ENCODE peak calls at places on chromosomes 3 and 15, in five cellular contexts. Q is Peyer's patch, T is neural crest cell, L is GM20000, S is fibroblast of the aortic adventitia. G is an unnamed sample.

GRCh38 chr3:52331091-52331490 is 15.0 kb downstream of the DNAH1 start:
- DNase-seq in Q (no peak), T (no peak), L (no peak), S (no peak), G (peak)

GRCh38 chr15:93019091-93019490 is 69.9 kb downstream of the RGMA start:
- DNase-seq in Q (no peak), T (no peak), L (no peak), S (no peak), G (no peak)

GRCh38 chr3:120160050-120160449 is 65.8 kb upstream of the GSK3B start:
- DNase-seq in Q (no peak), T (no peak), L (no peak), S (peak), G (no peak)

GRCh38 chr3:114933407-114933806 is 213.7 kb downstream of the ZBTB20 start:
- DNase-seq in Q (no peak), T (no peak), L (no peak), S (no peak), G (no peak)

GRCh38 chr3:64815195-64815627 is 127.4 kb upstream of the ADAMTS9 start:
- DNase-seq in Q (no peak), T (no peak), L (no peak), S (peak), G (no peak)

GRCh38 chr15:89397653-89398023 is 63.0 kb upstream of the POLG start:
- DNase-seq in Q (no peak), T (no peak), L (no peak), S (no peak), G (no peak)

GRCh38 chr3:25664066-25664809 is 469 bp downstream of the TOP2B start:
- DNase-seq in Q (peak), T (peak), L (peak), S (peak), G (peak)

GRCh38 chr3:38579551-38580449 is 69.7 kb downstream of the SCN5A start:
- DNase-seq in Q (peak), T (no peak), L (peak), S (peak), G (no peak)

GRCh38 chr15:99110581-99111320 is 5.9 kb downstream of the SYNM start:
- DNase-seq in Q (no peak), T (no peak), L (no peak), S (peak), G (peak)
- TF ChIP-seq CTCF in Q (no peak), T (no peak), L (no peak), S (no peak), G (peak)

GRCh38 chr15:66496951-66497501 is 536 bp downstream of the SNAPC5 start:
- DNase-seq in Q (no peak), T (no peak), L (no peak), S (no peak), G (no peak)

GRCh38 chr15:66502491-66502890 is 2.2 kb downstream of the RPL4 start:
- DNase-seq in Q (no peak), T (no peak), L (no peak), S (no peak), G (no peak)

GRCh38 chr15:66497502-66498455 is at the start of gene SNAPC5:
- DNase-seq in Q (peak), T (peak), L (peak), S (peak), G (peak)

GRCh38 chr15:66494262-66494661 is 3.3 kb downstream of the SNAPC5 start:
- DNase-seq in Q (no peak), T (no peak), L (no peak), S (no peak), G (no peak)

GRCh38 chr15:66498501-66499386 is 1.2 kb upstream of the SNAPC5 start:
- DNase-seq in Q (no peak), T (no peak), L (no peak), S (peak), G (no peak)
- TF ChIP-seq CTCF in Q (peak), T (peak), L (no peak), S (peak), G (peak)

GRCh38 chr3:42600958-42601675 is 631 bp downstream of the NKTR start:
- DNase-seq in Q (peak), T (no peak), L (no peak), S (peak), G (no peak)
- TF ChIP-seq CTCF in Q (peak), T (peak), L (no peak), S (peak), G (no peak)

DNA sequence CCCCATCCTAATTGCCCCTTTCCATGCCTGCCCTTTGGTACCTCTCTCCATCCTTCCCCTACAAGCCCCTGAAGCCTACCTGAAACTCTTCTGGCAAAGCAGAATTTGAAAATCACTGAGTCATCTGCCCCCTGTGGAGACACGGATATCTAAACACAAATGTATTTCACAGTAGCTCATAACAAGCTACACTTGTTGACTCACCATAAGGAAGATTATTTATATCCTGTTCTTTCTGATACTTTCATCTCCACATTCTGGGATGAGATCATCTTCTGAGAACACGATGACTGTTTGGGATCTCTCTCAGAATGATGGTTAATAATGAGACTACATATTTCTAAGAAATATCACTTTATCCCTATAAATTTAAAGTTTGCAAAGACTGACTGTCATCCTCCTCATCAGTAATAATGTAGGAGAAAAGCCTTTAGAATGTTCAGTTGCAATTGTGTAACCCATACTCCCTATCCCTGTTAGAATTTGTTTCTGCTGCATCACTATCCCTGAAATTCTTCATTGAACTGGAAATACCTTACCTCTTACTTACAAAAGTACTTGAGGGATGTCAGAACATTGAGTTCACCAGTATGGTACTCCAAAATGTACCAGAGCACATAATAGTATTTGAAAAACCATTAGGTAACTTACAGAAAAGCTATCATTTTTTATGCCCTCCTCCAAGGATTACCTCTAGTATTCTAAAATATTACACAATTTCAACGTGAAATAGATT is 116.1 kb upstream of the IL12A start:
- DNase-seq in Q (no peak), T (no peak), L (no peak), S (peak), G (no peak)
- TF ChIP-seq CTCF in Q (no peak), T (peak), L (no peak), S (peak), G (peak)

GRCh38 chr3:190017575-190018288 is 103.0 kb downstream of the P3H2 start:
- DNase-seq in Q (no peak), T (no peak), L (no peak), S (peak), G (no peak)
- TF ChIP-seq CTCF in Q (peak), T (peak), L (no peak), S (peak), G (peak)

GRCh38 chr3:172595648-172596393 is 72.6 kb upstream of the TNFSF10 start:
- DNase-seq in Q (peak), T (no peak), L (peak), S (peak), G (no peak)
- TF ChIP-seq CTCF in Q (peak), T (peak), L (peak), S (peak), G (peak)

GRCh38 chr15:79450648-79451047 is 18.5 kb downstream of the MINAR1 start:
- DNase-seq in Q (no peak), T (no peak), L (no peak), S (no peak), G (no peak)
- TF ChIP-seq CTCF in Q (no peak), T (peak), L (no peak), S (no peak), G (peak)

G was measured in chondrocyte.